ENCODE peak calls at places on chromosomes 12 and 14, in ten cellular contexts. V, H, B, D, Q, G, K, C, O and W are unnamed samples.
A peak's percentile ranks its signal among the peaks of the same experiment; 100 is the strongest.

GRCh38 chr12:108633534-108634224 is at the start of gene SELPLG:
- DNase-seq in V (peak; percentile 62), Q (peak; percentile 76), O (peak; percentile 76), H (peak; percentile 80), K (no peak), C (peak; percentile 74), B (peak; percentile 92), D (peak; percentile 93), G (peak; percentile 87), W (no peak)

GRCh38 chr14:69675877-69676416 is 64.6 kb downstream of the SUSD6 start:
- DNase-seq in K (no peak), G (no peak), Q (no peak), C (no peak), V (no peak), H (no peak), B (no peak), D (no peak), O (no peak), W (no peak)

GRCh38 chr12:108299980-108300696 is 39.0 kb downstream of the CMKLR1 start:
- DNase-seq in C (no peak), G (no peak), O (no peak), V (no peak), D (peak; percentile 64), K (no peak), Q (no peak), B (no peak), H (no peak), W (no peak)

GRCh38 chr12:130875193-130875592 is 3.3 kb downstream of the RAN start:
- DNase-seq in Q (no peak), C (no peak), K (no peak), H (no peak), D (no peak), O (no peak), V (no peak), G (no peak), B (no peak), W (no peak)

GRCh38 chr12:12916135-12916956 is 25.0 kb downstream of the GPRC5A start:
- DNase-seq in C (peak; percentile 73), D (peak; percentile 98), O (peak; percentile 64), G (peak; percentile 89), B (peak; percentile 79), V (peak; percentile 88), Q (peak; percentile 81), K (peak; percentile 83), H (peak; percentile 82), W (peak; percentile 94)

GRCh38 chr12:14696265-14696741 is at the start of gene GUCY2C:
- DNase-seq in K (no peak), G (no peak), D (no peak), B (peak; percentile 75), Q (no peak), V (no peak), O (no peak), C (no peak), H (no peak), W (no peak)

GRCh38 chr14:68978550-68978911 is 571 bp downstream of the ACTN1 start:
- DNase-seq in Q (peak; percentile 22), G (no peak), O (no peak), V (peak; percentile 53), C (no peak), K (peak; percentile 61), D (peak; percentile 94), B (peak; percentile 78), H (no peak), W (no peak)

GRCh38 chr12:56158029-56158925 is at the start of gene MYL6:
- DNase-seq in D (peak; percentile 99), K (peak; percentile 98), H (peak; percentile 81), V (peak; percentile 98), C (peak; percentile 79), G (peak; percentile 86), B (peak; percentile 95), O (peak; percentile 82), Q (peak; percentile 85), W (peak; percentile 94)

GRCh38 chr14:36988568-36988967 is 183.8 kb downstream of the SLC25A21 start:
- DNase-seq in K (no peak), C (no peak), B (no peak), G (no peak), Q (no peak), D (no peak), V (no peak), H (no peak), O (no peak), W (no peak)

GRCh38 chr12:27177716-27178115 is 66.4 kb upstream of the STK38L start:
- DNase-seq in O (no peak), Q (no peak), K (peak; percentile 46), G (no peak), V (no peak), C (no peak), D (no peak), B (no peak), H (no peak), W (no peak)

GRCh38 chr12:44154128-44154527 is 318.2 kb downstream of the TMEM117 start:
- DNase-seq in D (no peak), Q (no peak), H (no peak), G (no peak), V (no peak), C (no peak), O (no peak), B (no peak), K (no peak), W (no peak)

GRCh38 chr12:71719647-71720370 is 33.9 kb downstream of the TMEM19 start:
- DNase-seq in H (no peak), K (peak; percentile 92), C (no peak), O (no peak), D (no peak), B (no peak), V (no peak), Q (no peak), G (no peak), W (no peak)

GRCh38 chr12:27534060-27534764 is 10.2 kb downstream of the PPFIBP1 start:
- DNase-seq in G (no peak), O (peak; percentile 7), V (no peak), C (no peak), B (no peak), H (no peak), Q (no peak), K (no peak), D (no peak), W (no peak)

GRCh38 chr12:28209782-28210181 is 19.5 kb downstream of the CCDC91 start:
- DNase-seq in D (no peak), V (no peak), O (no peak), Q (no peak), H (no peak), K (peak; percentile 41), G (no peak), B (no peak), C (no peak), W (no peak)

GRCh38 chr12:50620050-50620974 is 115.5 kb downstream of the DIP2B start:
- DNase-seq in K (peak; percentile 61), B (no peak), G (no peak), V (no peak), H (no peak), O (no peak), D (no peak), Q (no peak), C (no peak), W (no peak)

GRCh38 chr12:3030821-3031415 is 46.3 kb upstream of the TSPAN9 start:
- DNase-seq in Q (no peak), B (no peak), O (no peak), V (no peak), D (no peak), G (no peak), H (no peak), K (no peak), C (no peak), W (no peak)

GRCh38 chr12:3882396-3882795 is 9.2 kb upstream of the PARP11 start:
- DNase-seq in K (no peak), D (no peak), V (no peak), B (no peak), C (no peak), H (no peak), O (no peak), G (no peak), Q (no peak), W (no peak)

GRCh38 chr14:33556382-33557121 is 394.3 kb downstream of the EGLN3 start:
- DNase-seq in B (no peak), K (peak; percentile 83), Q (no peak), D (no peak), H (no peak), O (no peak), C (no peak), V (no peak), G (no peak), W (no peak)

GRCh38 chr12:23906329-23906728 is 43.1 kb downstream of the SOX5 start:
- DNase-seq in B (peak; percentile 22), Q (no peak), C (no peak), K (no peak), O (no peak), D (no peak), V (peak; percentile 11), H (no peak), G (no peak), W (no peak)

GRCh38 chr12:6199531-6200265 is 502 bp upstream of the CD9 start:
- DNase-seq in V (no peak), H (no peak), O (no peak), B (peak; percentile 78), K (no peak), D (peak; percentile 92), C (no peak), Q (no peak), G (no peak), W (no peak)

GRCh38 chr12:113862570-113863454 is 103.3 kb downstream of the RBM19 start:
- DNase-seq in Q (no peak), O (peak; percentile 7), V (no peak), G (peak; percentile 3), C (no peak), D (no peak), K (no peak), H (no peak), B (no peak), W (no peak)

GRCh38 chr14:76133103-76133502 is 18.6 kb upstream of the GPATCH2L start:
- DNase-seq in V (no peak), O (no peak), G (peak; percentile 10), K (peak; percentile 52), D (peak; percentile 57), H (no peak), Q (no peak), C (no peak), B (no peak), W (no peak)

GRCh38 chr12:14833952-14834351 is 9.4 kb downstream of the ART4 start:
- DNase-seq in V (no peak), H (no peak), G (no peak), Q (no peak), B (no peak), O (no peak), K (peak; percentile 27), C (no peak), D (no peak), W (no peak)

GRCh38 chr12:59403259-59403932 is 192.4 kb upstream of the SLC16A7 start:
- DNase-seq in D (no peak), O (no peak), Q (peak; percentile 5), K (peak; percentile 83), V (peak; percentile 39), G (peak; percentile 26), H (peak; percentile 8), B (no peak), C (no peak), W (peak; percentile 47)

GRCh38 chr12:117453961-117454360 is 92.5 kb upstream of the NOS1 start:
- DNase-seq in B (no peak), H (no peak), O (no peak), K (no peak), V (no peak), D (no peak), C (no peak), Q (no peak), G (no peak), W (no peak)

GRCh38 chr12:46404225-46404631 is 31.7 kb upstream of the SLC38A2 start:
- DNase-seq in K (no peak), H (no peak), B (no peak), G (no peak), O (no peak), Q (no peak), V (no peak), D (no peak), C (no peak), W (no peak)

GRCh38 chr14:52369305-52369781 is 55.2 kb downstream of the PTGER2 start:
- DNase-seq in D (no peak), O (no peak), K (peak; percentile 60), Q (no peak), G (no peak), H (no peak), B (no peak), C (no peak), V (no peak), W (no peak)

GRCh38 chr12:107106241-107107025 is 13.1 kb upstream of the CRY1 start:
- DNase-seq in C (no peak), Q (no peak), K (no peak), O (no peak), H (no peak), B (no peak), V (no peak), G (no peak), D (no peak), W (no peak)